ENCODE peak calls at places on chromosomes 2 and 18, in six cellular contexts. A is CD8-positive, alpha-beta memory T cell; R is foreskin fibroblast; P is DND-41; E is heart left ventricle; M is neural progenitor cell. J is an unnamed sample.

GRCh38 chr18:48676346-48676745 is 137.5 kb downstream of the CTIF start:
- DNase-seq in A (no peak), R (no peak), P (no peak), E (no peak), M (no peak), J (no peak)

GRCh38 chr2:20534913-20535801 is 88.3 kb downstream of the RHOB start:
- DNase-seq in A (no peak), R (no peak), P (no peak), E (peak), M (no peak), J (no peak)

GRCh38 chr2:179788104-179788503 is 73.3 kb downstream of the ZNF385B start:
- DNase-seq in A (no peak), R (no peak), P (no peak), E (no peak), M (no peak), J (no peak)

GRCh38 chr18:50518787-50519520 is 40.9 kb upstream of the MAPK4 start:
- DNase-seq in A (no peak), R (no peak), P (no peak), E (no peak), M (no peak), J (no peak)

GRCh38 chr2:29463181-29463900 is 348.1 kb downstream of the CLIP4 start:
- DNase-seq in A (no peak), R (peak), P (no peak), E (no peak), M (no peak), J (no peak)

GRCh38 chr2:114022360-114023085 is 132.6 kb downstream of the ACTR3 start:
- DNase-seq in A (no peak), R (peak), P (no peak), E (no peak), M (no peak), J (no peak)

GRCh38 chr18:41858761-41859555 is 96.1 kb upstream of the PIK3C3 start:
- DNase-seq in A (no peak), R (peak), P (no peak), E (no peak), M (no peak), J (no peak)

GRCh38 chr18:51082571-51083264 is 52.7 kb downstream of the SMAD4 start:
- DNase-seq in A (no peak), R (no peak), P (no peak), E (no peak), M (no peak), J (no peak)

GRCh38 chr2:43221660-43222471 is 4.5 kb downstream of the ZFP36L2 start:
- DNase-seq in A (peak), R (peak), P (peak), E (peak), M (peak), J (peak)

GRCh38 chr2:53863538-53864227 is 3.9 kb upstream of the GPR75 start:
- DNase-seq in A (no peak), R (no peak), P (no peak), E (no peak), M (no peak), J (no peak)

GRCh38 chr2:226300487-226300886 is 499.1 kb downstream of the IRS1 start:
- DNase-seq in A (no peak), R (no peak), P (no peak), E (no peak), M (no peak), J (no peak)

GRCh38 chr2:23620841-23621341 is 235.9 kb downstream of the KLHL29 start:
- DNase-seq in A (no peak), R (no peak), P (no peak), E (peak), M (no peak), J (no peak)

GRCh38 chr2:74312913-74313312 is 30.3 kb downstream of the SLC4A5 start:
- DNase-seq in A (no peak), R (no peak), P (no peak), E (no peak), M (no peak), J (no peak)

DNA sequence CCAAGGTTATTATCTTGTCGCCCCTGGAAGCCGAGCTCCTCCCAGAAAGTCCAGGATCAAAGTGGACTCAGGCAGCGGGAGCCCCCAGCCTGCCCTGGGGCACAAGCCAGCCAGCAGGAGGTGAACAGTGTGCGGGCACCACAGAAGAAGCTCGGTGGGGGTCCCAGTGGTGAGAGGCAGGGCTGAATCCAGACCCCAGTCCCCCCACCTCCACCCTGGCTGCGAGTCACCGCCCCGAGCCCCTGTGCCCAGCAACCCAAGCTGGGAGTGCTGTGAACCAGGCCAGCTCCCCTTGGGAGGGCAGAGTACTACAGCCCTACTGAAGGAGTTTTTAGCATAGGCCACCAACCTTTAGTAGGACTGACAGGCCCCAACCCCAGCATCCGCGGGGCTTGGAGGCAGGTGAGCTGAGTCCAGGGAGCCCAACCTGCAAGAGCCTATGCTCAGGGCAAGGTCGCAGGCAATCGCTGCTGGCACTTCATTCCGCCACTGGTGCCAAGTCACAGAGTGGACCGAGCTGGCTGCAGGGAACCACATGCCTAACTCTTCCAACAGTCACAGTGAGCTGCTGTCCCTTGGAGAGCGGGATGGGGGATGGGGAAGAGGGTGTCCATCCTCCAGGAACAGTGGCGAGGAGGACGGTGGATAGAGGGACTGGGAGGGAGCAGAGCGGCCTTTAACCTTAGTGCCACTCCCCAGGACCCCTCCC is 3.0 kb downstream of the PIEZO2 start:
- DNase-seq in A (no peak), R (no peak), P (no peak), E (peak), M (no peak), J (no peak)
- H3K4me3 ChIP-seq in A (no peak), R (peak), P (no peak), E (no peak), M (no peak), J (no peak)

GRCh38 chr2:70133521-70134348 is 46.5 kb downstream of the PCBP1 start:
- DNase-seq in A (peak), R (no peak), P (peak), E (no peak), M (no peak), J (no peak)
- H3K4me3 ChIP-seq in A (peak), R (no peak), P (no peak), E (no peak), M (no peak), J (no peak)

DNA sequence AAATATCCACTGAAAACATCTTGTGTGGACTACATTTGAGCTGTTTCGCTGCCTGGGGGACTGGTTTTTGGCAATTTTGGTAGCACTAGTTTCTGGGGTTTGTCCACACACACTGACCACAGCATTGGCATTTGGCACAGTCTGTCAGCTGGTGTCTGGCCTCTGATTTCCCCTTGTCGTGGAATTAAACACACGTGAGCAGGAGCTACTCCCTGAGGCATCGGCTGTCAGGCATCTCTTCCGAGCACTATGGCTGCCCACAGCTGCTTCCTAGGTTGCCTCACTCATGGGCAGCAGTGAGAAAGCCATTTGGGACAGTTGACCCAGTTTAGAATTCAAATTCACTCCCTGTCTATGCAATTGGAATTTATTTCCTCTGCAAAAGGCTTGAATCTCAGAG is 46.8 kb upstream of the FZD5 start:
- DNase-seq in A (no peak), R (no peak), P (no peak), E (no peak), M (no peak), J (no peak)
- H3K4me3 ChIP-seq in A (no peak), R (no peak), P (no peak), E (no peak), M (no peak), J (no peak)

GRCh38 chr2:65294136-65294535 is 66.5 kb downstream of the ACTR2 start:
- DNase-seq in A (no peak), R (no peak), P (no peak), E (peak), M (no peak), J (no peak)
- H3K4me3 ChIP-seq in A (no peak), R (no peak), P (no peak), E (no peak), M (no peak), J (no peak)

GRCh38 chr2:102455061-102455670 is 17.9 kb upstream of the SLC9A4 start:
- DNase-seq in A (no peak), R (no peak), P (no peak), E (no peak), M (no peak), J (no peak)
- H3K4me3 ChIP-seq in A (no peak), R (no peak), P (no peak), E (no peak), M (no peak), J (no peak)

DNA sequence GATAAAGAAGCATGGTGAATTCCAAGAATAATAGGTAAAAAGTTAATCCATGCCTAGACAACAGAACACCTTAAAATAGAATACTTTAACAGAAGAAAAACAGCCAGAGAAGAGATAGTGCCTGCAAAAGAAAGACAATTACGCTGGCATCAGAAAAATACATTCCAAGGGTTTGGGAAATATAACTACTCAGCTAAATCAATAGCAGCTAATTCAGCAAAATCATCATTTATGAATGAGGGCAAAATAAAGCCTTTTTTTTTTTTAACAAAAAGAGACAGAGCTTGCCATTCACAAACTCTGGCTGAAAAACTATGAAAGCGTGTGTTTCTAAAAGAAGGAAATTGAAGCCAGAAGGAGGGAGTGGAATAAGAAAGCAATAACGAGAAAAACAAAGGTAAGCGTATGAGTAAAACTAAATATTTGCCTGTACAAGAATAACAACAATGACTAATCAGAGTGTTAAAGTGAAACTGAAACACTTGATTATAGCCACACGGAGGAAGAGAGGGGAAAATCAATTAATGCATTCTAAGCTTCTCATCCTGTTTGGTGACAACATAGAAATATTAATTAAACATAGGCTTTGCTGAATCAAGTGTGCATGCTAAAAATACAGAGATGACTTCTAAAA is 90.2 kb downstream of the EHD3 start:
- DNase-seq in A (no peak), R (no peak), P (no peak), E (no peak), M (no peak), J (no peak)
- H3K4me3 ChIP-seq in A (peak), R (peak), P (no peak), E (no peak), M (no peak), J (peak)

GRCh38 chr2:136137982-136138381 is 20.0 kb upstream of the CXCR4 start:
- DNase-seq in A (no peak), R (no peak), P (no peak), E (no peak), M (no peak), J (no peak)

GRCh38 chr2:136135462-136135861 is 17.5 kb upstream of the CXCR4 start:
- DNase-seq in A (no peak), R (no peak), P (no peak), E (no peak), M (no peak), J (no peak)

GRCh38 chr2:136139601-136140000 is 21.7 kb upstream of the CXCR4 start:
- DNase-seq in A (no peak), R (no peak), P (no peak), E (no peak), M (no peak), J (no peak)

GRCh38 chr2:136135924-136136906 is 18.3 kb upstream of the CXCR4 start:
- DNase-seq in A (peak), R (no peak), P (peak), E (no peak), M (no peak), J (peak)

GRCh38 chr2:136136921-136137320 is 19.0 kb upstream of the CXCR4 start:
- DNase-seq in A (peak), R (no peak), P (peak), E (no peak), M (no peak), J (no peak)
- H3K4me3 ChIP-seq in A (peak), R (no peak), P (no peak), E (no peak), M (no peak), J (no peak)

GRCh38 chr2:96143231-96143847 is 1.9 kb downstream of the DUSP2 start:
- DNase-seq in A (peak), R (no peak), P (no peak), E (peak), M (no peak), J (peak)

GRCh38 chr2:96145028-96145939 is at the start of gene DUSP2:
- DNase-seq in A (peak), R (peak), P (peak), E (peak), M (peak), J (peak)

GRCh38 chr2:96144481-96145027 is 686 bp downstream of the DUSP2 start:
- DNase-seq in A (peak), R (no peak), P (peak), E (no peak), M (no peak), J (no peak)

GRCh38 chr2:96142217-96143113 is 2.8 kb downstream of the DUSP2 start:
- DNase-seq in A (peak), R (no peak), P (no peak), E (peak), M (no peak), J (peak)

DNA sequence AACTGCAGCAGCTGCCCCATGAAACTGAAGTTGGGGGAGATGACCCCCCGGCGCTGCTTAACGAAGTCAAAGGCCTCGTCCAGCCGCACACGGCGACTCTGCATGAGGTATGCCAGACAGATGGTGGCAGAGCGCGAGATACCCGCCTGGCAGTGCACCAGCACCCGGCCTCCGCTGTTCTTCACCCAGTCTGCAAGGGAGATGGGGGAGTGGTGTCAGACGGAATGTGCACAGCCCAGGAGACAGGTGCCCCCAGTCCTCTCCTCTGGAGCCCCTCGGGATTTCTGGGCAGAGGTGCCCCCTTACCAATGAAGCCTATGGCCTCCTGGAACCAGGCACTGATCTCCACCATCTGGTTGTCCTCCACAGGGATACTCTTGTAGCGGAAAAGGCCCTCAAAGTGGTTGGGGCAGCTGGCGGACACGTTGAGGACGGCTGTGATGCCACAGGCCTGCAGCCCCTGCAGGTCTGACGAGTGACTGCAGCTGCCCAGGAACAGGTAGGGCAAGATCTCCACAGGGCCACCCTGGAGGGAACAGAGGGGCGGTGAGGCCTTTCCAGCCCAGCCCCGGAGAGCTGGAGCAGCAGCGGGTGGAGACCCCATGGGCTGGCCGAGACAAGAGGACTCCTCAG is 1.3 kb downstream of the DUSP2 start:
- DNase-seq in A (peak), R (no peak), P (peak), E (peak), M (peak), J (peak)
- H3K4me3 ChIP-seq in A (peak), R (no peak), P (peak), E (no peak), M (peak), J (peak)

DNA sequence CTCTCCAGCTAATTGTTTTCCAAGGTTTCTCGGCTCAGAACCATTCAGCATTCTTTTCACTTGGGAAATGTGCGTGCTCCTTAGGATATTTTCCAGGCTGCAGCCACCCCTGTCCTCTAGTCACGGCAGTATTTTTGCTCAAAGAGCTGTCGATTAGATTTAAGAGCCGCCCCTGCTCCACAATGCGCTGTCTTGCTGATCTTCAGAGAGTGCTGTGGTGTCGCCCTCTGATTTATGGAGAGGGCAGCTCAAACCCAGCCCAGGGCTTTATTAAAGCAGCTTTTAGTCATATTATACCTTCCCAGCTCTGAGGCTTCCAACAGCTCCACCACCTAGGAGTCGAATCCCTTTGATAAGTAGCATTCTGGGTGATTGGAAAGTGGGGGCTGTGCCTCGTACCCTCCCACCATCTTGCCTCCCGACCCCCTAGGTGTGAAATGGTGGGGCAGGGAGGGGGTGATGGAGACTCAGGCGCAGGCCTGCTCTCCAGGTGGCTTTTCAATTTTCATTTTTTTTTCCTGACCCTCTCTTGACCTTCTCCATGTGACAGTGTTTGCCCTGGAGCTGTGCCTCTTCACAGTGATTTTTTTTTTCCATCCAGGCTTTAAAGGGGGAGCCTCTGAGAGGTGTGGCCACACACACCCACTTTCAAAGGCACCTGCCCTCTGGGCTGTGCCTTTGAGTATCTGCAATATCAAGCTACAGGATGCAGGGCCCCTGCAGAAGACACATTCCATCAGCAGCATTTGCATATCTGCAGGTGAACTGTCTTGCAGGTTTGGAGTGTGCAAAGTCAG is 53.1 kb upstream of the NRP2 start:
- DNase-seq in A (no peak), R (no peak), P (no peak), E (no peak), M (no peak), J (no peak)
- H3K4me3 ChIP-seq in A (no peak), R (no peak), P (no peak), E (no peak), M (no peak), J (no peak)

GRCh38 chr2:227612546-227613271 is 1.9 kb downstream of the SCYGR3 start:
- DNase-seq in A (no peak), R (no peak), P (no peak), E (no peak), M (no peak), J (no peak)
- H3K4me3 ChIP-seq in A (no peak), R (no peak), P (no peak), E (no peak), M (no peak), J (no peak)